ENCODE peak calls at places on chromosomes 6 and 20, in eight cellular contexts. One of them, this sample, is unnamed.

GRCh38 chr6:5205877-5206840 is 54.6 kb downstream of the LYRM4 start:
- DNase-seq in SK-N-SH: peak
- DNase-seq in endothelial cell of umbilical vein: peak
- DNase-seq in HCT116: no peak
- DNase-seq in SK-N-MC: peak
- DNase-seq in suprapubic skin: no peak
- DNase-seq in Panc1: no peak
- DNase-seq in sigmoid colon: peak
- DNase-seq in this sample: no peak

GRCh38 chr6:57342148-57342669 is 24.8 kb downstream of the PRIM2 start:
- DNase-seq in sigmoid colon: no peak
- DNase-seq in suprapubic skin: no peak
- DNase-seq in endothelial cell of umbilical vein: no peak
- DNase-seq in Panc1: no peak
- DNase-seq in SK-N-MC: no peak
- DNase-seq in HCT116: no peak
- DNase-seq in SK-N-SH: no peak
- DNase-seq in this sample: no peak

GRCh38 chr6:69232506-69233194 is 564.2 kb downstream of the LMBRD1 start:
- DNase-seq in HCT116: no peak
- DNase-seq in sigmoid colon: peak
- DNase-seq in SK-N-SH: peak
- DNase-seq in suprapubic skin: no peak
- DNase-seq in endothelial cell of umbilical vein: peak
- DNase-seq in Panc1: no peak
- DNase-seq in SK-N-MC: peak
- DNase-seq in this sample: peak

GRCh38 chr20:16749573-16749972 is 1.4 kb downstream of the OTOR start:
- DNase-seq in SK-N-MC: no peak
- DNase-seq in sigmoid colon: no peak
- DNase-seq in endothelial cell of umbilical vein: no peak
- DNase-seq in Panc1: no peak
- DNase-seq in suprapubic skin: no peak
- DNase-seq in SK-N-SH: no peak
- DNase-seq in HCT116: no peak
- DNase-seq in this sample: no peak

GRCh38 chr6:100230976-100231316 is 233.8 kb downstream of the SIM1 start:
- DNase-seq in SK-N-SH: no peak
- DNase-seq in HCT116: no peak
- DNase-seq in endothelial cell of umbilical vein: peak
- DNase-seq in sigmoid colon: no peak
- DNase-seq in Panc1: no peak
- DNase-seq in SK-N-MC: no peak
- DNase-seq in suprapubic skin: no peak
- DNase-seq in this sample: no peak

GRCh38 chr6:168837231-168837903 is 396.4 kb downstream of the SMOC2 start:
- DNase-seq in HCT116: no peak
- DNase-seq in SK-N-SH: no peak
- DNase-seq in SK-N-MC: no peak
- DNase-seq in sigmoid colon: no peak
- DNase-seq in suprapubic skin: no peak
- DNase-seq in Panc1: no peak
- DNase-seq in endothelial cell of umbilical vein: no peak
- DNase-seq in this sample: no peak

GRCh38 chr20:61301995-61302525 is 50.0 kb downstream of the CDH4 start:
- DNase-seq in SK-N-MC: no peak
- DNase-seq in sigmoid colon: no peak
- DNase-seq in SK-N-SH: no peak
- DNase-seq in endothelial cell of umbilical vein: no peak
- DNase-seq in suprapubic skin: no peak
- DNase-seq in HCT116: no peak
- DNase-seq in Panc1: no peak
- DNase-seq in this sample: peak

GRCh38 chr6:142946181-142946923 is 1.4 kb upstream of the HIVEP2 start:
- DNase-seq in endothelial cell of umbilical vein: peak
- DNase-seq in HCT116: peak
- DNase-seq in SK-N-MC: peak
- DNase-seq in Panc1: peak
- DNase-seq in sigmoid colon: peak
- DNase-seq in SK-N-SH: peak
- DNase-seq in suprapubic skin: peak
- DNase-seq in this sample: peak

GRCh38 chr6:4647414-4648365 is 128.5 kb upstream of the CDYL start:
- DNase-seq in SK-N-MC: no peak
- DNase-seq in HCT116: peak
- DNase-seq in Panc1: peak
- DNase-seq in sigmoid colon: peak
- DNase-seq in endothelial cell of umbilical vein: peak
- DNase-seq in SK-N-SH: peak
- DNase-seq in suprapubic skin: peak
- DNase-seq in this sample: peak

GRCh38 chr20:41927189-41927588 is 309.0 kb upstream of the CHD6 start:
- DNase-seq in sigmoid colon: no peak
- DNase-seq in SK-N-MC: no peak
- DNase-seq in endothelial cell of umbilical vein: no peak
- DNase-seq in suprapubic skin: no peak
- DNase-seq in HCT116: no peak
- DNase-seq in Panc1: no peak
- DNase-seq in SK-N-SH: no peak
- DNase-seq in this sample: no peak

GRCh38 chr6:164581563-164581962 is 727.8 kb downstream of the C6orf118 start:
- DNase-seq in HCT116: no peak
- DNase-seq in endothelial cell of umbilical vein: no peak
- DNase-seq in sigmoid colon: no peak
- DNase-seq in SK-N-SH: no peak
- DNase-seq in suprapubic skin: no peak
- DNase-seq in Panc1: no peak
- DNase-seq in SK-N-MC: no peak
- DNase-seq in this sample: no peak

GRCh38 chr6:63236398-63236817 is 25.1 kb downstream of the FKBP1C start:
- DNase-seq in SK-N-SH: no peak
- DNase-seq in suprapubic skin: no peak
- DNase-seq in endothelial cell of umbilical vein: no peak
- DNase-seq in Panc1: no peak
- DNase-seq in SK-N-MC: no peak
- DNase-seq in HCT116: no peak
- DNase-seq in sigmoid colon: no peak
- DNase-seq in this sample: no peak

GRCh38 chr6:76810286-76810685 is 653.0 kb downstream of the HTR1B start:
- DNase-seq in endothelial cell of umbilical vein: no peak
- DNase-seq in HCT116: no peak
- DNase-seq in SK-N-MC: no peak
- DNase-seq in sigmoid colon: no peak
- DNase-seq in suprapubic skin: no peak
- DNase-seq in SK-N-SH: no peak
- DNase-seq in Panc1: no peak
- DNase-seq in this sample: no peak

GRCh38 chr6:56540950-56541600 is 101.6 kb downstream of the DST start:
- DNase-seq in SK-N-SH: no peak
- DNase-seq in sigmoid colon: no peak
- DNase-seq in suprapubic skin: no peak
- DNase-seq in Panc1: no peak
- DNase-seq in SK-N-MC: no peak
- DNase-seq in HCT116: no peak
- DNase-seq in endothelial cell of umbilical vein: peak
- DNase-seq in this sample: no peak

GRCh38 chr6:91337967-91338366 is 751.1 kb upstream of the MAP3K7 start:
- DNase-seq in endothelial cell of umbilical vein: no peak
- DNase-seq in SK-N-SH: no peak
- DNase-seq in Panc1: no peak
- DNase-seq in sigmoid colon: no peak
- DNase-seq in suprapubic skin: no peak
- DNase-seq in HCT116: no peak
- DNase-seq in SK-N-MC: no peak
- DNase-seq in this sample: no peak

GRCh38 chr6:147726342-147726741 is 217.9 kb downstream of the SAMD5 start:
- DNase-seq in suprapubic skin: no peak
- DNase-seq in HCT116: no peak
- DNase-seq in SK-N-SH: no peak
- DNase-seq in SK-N-MC: no peak
- DNase-seq in sigmoid colon: no peak
- DNase-seq in Panc1: no peak
- DNase-seq in endothelial cell of umbilical vein: no peak
- DNase-seq in this sample: no peak

GRCh38 chr6:159899994-159900745 is 9.4 kb downstream of the MAS1 start:
- DNase-seq in SK-N-MC: no peak
- DNase-seq in endothelial cell of umbilical vein: no peak
- DNase-seq in Panc1: no peak
- DNase-seq in SK-N-SH: no peak
- DNase-seq in suprapubic skin: no peak
- DNase-seq in sigmoid colon: no peak
- DNase-seq in HCT116: no peak
- DNase-seq in this sample: no peak

GRCh38 chr6:159979136-159979874 is 10.4 kb downstream of the IGF2R start:
- DNase-seq in Panc1: no peak
- DNase-seq in SK-N-MC: no peak
- DNase-seq in HCT116: no peak
- DNase-seq in suprapubic skin: no peak
- DNase-seq in SK-N-SH: no peak
- DNase-seq in endothelial cell of umbilical vein: peak
- DNase-seq in sigmoid colon: no peak
- DNase-seq in this sample: peak

GRCh38 chr20:49612127-49612738 is 44.3 kb upstream of the PTGIS start:
- DNase-seq in Panc1: no peak
- DNase-seq in SK-N-MC: no peak
- DNase-seq in sigmoid colon: peak
- DNase-seq in endothelial cell of umbilical vein: no peak
- DNase-seq in HCT116: no peak
- DNase-seq in suprapubic skin: no peak
- DNase-seq in SK-N-SH: no peak
- DNase-seq in this sample: no peak

DNA sequence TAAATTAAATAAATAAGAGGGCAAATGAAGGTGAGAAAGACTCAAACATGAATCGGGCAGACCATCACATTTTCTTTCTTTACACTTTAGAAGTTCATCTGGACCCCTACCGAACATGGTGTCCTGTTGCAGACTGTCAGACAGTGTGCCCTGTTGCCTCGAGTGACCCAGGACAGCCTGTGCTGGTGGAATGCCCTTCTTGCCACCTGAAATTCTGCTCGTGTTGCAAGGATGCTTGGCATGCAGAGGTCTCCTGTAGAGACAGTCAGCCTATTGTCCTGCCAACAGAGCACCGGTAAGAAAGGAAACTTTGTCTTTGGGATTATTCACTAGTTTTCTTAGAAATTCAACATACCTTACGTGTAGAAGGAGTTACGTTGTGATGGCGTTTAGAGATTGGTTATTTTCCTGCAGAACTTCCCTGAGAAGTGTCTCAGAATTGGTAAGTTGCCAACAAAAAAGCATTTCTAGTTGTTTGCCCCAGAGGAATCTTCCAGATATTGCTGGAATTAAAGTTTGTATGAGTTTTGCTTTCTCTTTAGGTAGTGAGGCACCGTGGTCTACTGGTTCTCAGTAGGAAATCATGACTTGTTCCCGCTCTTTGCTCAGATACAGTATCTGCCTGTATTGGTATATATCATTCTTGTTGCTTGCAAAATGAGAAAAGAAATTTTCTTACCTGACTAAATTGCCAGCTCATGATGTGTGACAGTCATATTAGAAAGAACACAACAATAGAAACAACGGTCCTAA is 70.1 kb downstream of the RNF144B start:
- DNase-seq in sigmoid colon: no peak
- DNase-seq in Panc1: no peak
- DNase-seq in endothelial cell of umbilical vein: no peak
- DNase-seq in suprapubic skin: no peak
- DNase-seq in HCT116: no peak
- DNase-seq in SK-N-MC: no peak
- DNase-seq in SK-N-SH: no peak
- DNase-seq in this sample: no peak
- TF ChIP-seq POLR2AphosphoS5 in sigmoid colon: no peak
- TF ChIP-seq POLR2AphosphoS5 in Panc1: no peak
- TF ChIP-seq POLR2AphosphoS5 in endothelial cell of umbilical vein: no peak
- TF ChIP-seq POLR2AphosphoS5 in suprapubic skin: no peak
- TF ChIP-seq POLR2AphosphoS5 in HCT116: no peak
- TF ChIP-seq POLR2AphosphoS5 in SK-N-MC: no peak
- TF ChIP-seq POLR2AphosphoS5 in SK-N-SH: no peak
- TF ChIP-seq POLR2AphosphoS5 in this sample: no peak

GRCh38 chr6:16237242-16237641 is 1.1 kb upstream of the GMPR start:
- DNase-seq in Panc1: no peak
- DNase-seq in sigmoid colon: no peak
- DNase-seq in SK-N-SH: no peak
- DNase-seq in HCT116: no peak
- DNase-seq in SK-N-MC: no peak
- DNase-seq in suprapubic skin: no peak
- DNase-seq in endothelial cell of umbilical vein: no peak
- DNase-seq in this sample: peak

GRCh38 chr6:16239090-16239797 is 857 bp downstream of the GMPR start:
- DNase-seq in HCT116: no peak
- DNase-seq in endothelial cell of umbilical vein: peak
- DNase-seq in Panc1: no peak
- DNase-seq in sigmoid colon: peak
- DNase-seq in SK-N-MC: no peak
- DNase-seq in suprapubic skin: peak
- DNase-seq in SK-N-SH: peak
- DNase-seq in this sample: peak

GRCh38 chr6:16238658-16239089 is 287 bp downstream of the GMPR start:
- DNase-seq in suprapubic skin: no peak
- DNase-seq in sigmoid colon: no peak
- DNase-seq in HCT116: no peak
- DNase-seq in endothelial cell of umbilical vein: no peak
- DNase-seq in SK-N-SH: peak
- DNase-seq in SK-N-MC: no peak
- DNase-seq in Panc1: no peak
- DNase-seq in this sample: no peak

GRCh38 chr6:16236648-16237199 is 1.7 kb upstream of the GMPR start:
- DNase-seq in SK-N-SH: no peak
- DNase-seq in Panc1: no peak
- DNase-seq in SK-N-MC: peak
- DNase-seq in suprapubic skin: no peak
- DNase-seq in HCT116: no peak
- DNase-seq in endothelial cell of umbilical vein: peak
- DNase-seq in sigmoid colon: peak
- DNase-seq in this sample: peak

GRCh38 chr6:16238057-16238657 is at the start of gene GMPR:
- DNase-seq in SK-N-SH: peak
- DNase-seq in SK-N-MC: no peak
- DNase-seq in HCT116: peak
- DNase-seq in Panc1: no peak
- DNase-seq in endothelial cell of umbilical vein: peak
- DNase-seq in suprapubic skin: peak
- DNase-seq in sigmoid colon: peak
- DNase-seq in this sample: peak
- TF ChIP-seq POLR2AphosphoS5 in SK-N-SH: no peak
- TF ChIP-seq POLR2AphosphoS5 in SK-N-MC: no peak
- TF ChIP-seq POLR2AphosphoS5 in HCT116: peak
- TF ChIP-seq POLR2AphosphoS5 in Panc1: no peak
- TF ChIP-seq POLR2AphosphoS5 in endothelial cell of umbilical vein: peak
- TF ChIP-seq POLR2AphosphoS5 in suprapubic skin: no peak
- TF ChIP-seq POLR2AphosphoS5 in sigmoid colon: no peak
- TF ChIP-seq POLR2AphosphoS5 in this sample: peak

GRCh38 chr6:39812853-39813533 is 20.8 kb downstream of the DAAM2 start:
- DNase-seq in HCT116: no peak
- DNase-seq in endothelial cell of umbilical vein: no peak
- DNase-seq in suprapubic skin: no peak
- DNase-seq in sigmoid colon: no peak
- DNase-seq in SK-N-MC: peak
- DNase-seq in SK-N-SH: no peak
- DNase-seq in Panc1: no peak
- DNase-seq in this sample: no peak
- TF ChIP-seq POLR2AphosphoS5 in HCT116: no peak
- TF ChIP-seq POLR2AphosphoS5 in endothelial cell of umbilical vein: no peak
- TF ChIP-seq POLR2AphosphoS5 in suprapubic skin: no peak
- TF ChIP-seq POLR2AphosphoS5 in sigmoid colon: peak
- TF ChIP-seq POLR2AphosphoS5 in SK-N-MC: no peak
- TF ChIP-seq POLR2AphosphoS5 in SK-N-SH: no peak
- TF ChIP-seq POLR2AphosphoS5 in Panc1: no peak
- TF ChIP-seq POLR2AphosphoS5 in this sample: no peak

GRCh38 chr6:15280961-15281360 is 35.1 kb downstream of the JARID2 start:
- DNase-seq in suprapubic skin: no peak
- DNase-seq in Panc1: no peak
- DNase-seq in SK-N-MC: no peak
- DNase-seq in sigmoid colon: no peak
- DNase-seq in SK-N-SH: no peak
- DNase-seq in HCT116: no peak
- DNase-seq in endothelial cell of umbilical vein: no peak
- DNase-seq in this sample: no peak
- TF ChIP-seq POLR2AphosphoS5 in suprapubic skin: no peak
- TF ChIP-seq POLR2AphosphoS5 in Panc1: no peak
- TF ChIP-seq POLR2AphosphoS5 in SK-N-MC: no peak
- TF ChIP-seq POLR2AphosphoS5 in sigmoid colon: no peak
- TF ChIP-seq POLR2AphosphoS5 in SK-N-SH: no peak
- TF ChIP-seq POLR2AphosphoS5 in HCT116: no peak
- TF ChIP-seq POLR2AphosphoS5 in endothelial cell of umbilical vein: no peak
- TF ChIP-seq POLR2AphosphoS5 in this sample: no peak